ENCODE peak calls at places on chromosomes 6 and 20, in five cellular contexts. H is heart right ventricle, C is endodermal cell, S is astrocyte, W is upper lobe of right lung. Y is an unnamed sample.
A peak's percentile ranks its signal among the peaks of the same experiment; 100 is the strongest.

GRCh38 chr20:40868568-40869223 is 159.9 kb upstream of the TOP1 start:
- DNase-seq in C (no peak), W (no peak), H (peak; percentile 39), S (peak; percentile 81), Y (no peak)

GRCh38 chr6:90144928-90145520 is 151.6 kb downstream of the BACH2 start:
- DNase-seq in H (no peak), S (peak; percentile 43), W (no peak), C (no peak), Y (no peak)

GRCh38 chr20:52150440-52151258 is 40.9 kb downstream of the ZFP64 start:
- DNase-seq in S (no peak), W (no peak), C (peak; percentile 58), H (peak; percentile 12), Y (no peak)

GRCh38 chr6:109702797-109703196 is 11.7 kb downstream of the FIG4 start:
- DNase-seq in C (no peak), H (no peak), S (no peak), W (no peak), Y (no peak)

GRCh38 chr20:63498950-63499332 is at the start of gene EEF1A2:
- DNase-seq in W (peak; percentile 68), S (no peak), H (no peak), C (peak; percentile 66), Y (peak; percentile 59)

GRCh38 chr6:119351005-119351394 is 1.4 kb upstream of the MAN1A1 start:
- DNase-seq in C (no peak), W (no peak), H (no peak), S (peak; percentile 23), Y (no peak)

GRCh38 chr6:107713214-107713962 is 110.7 kb downstream of the SCML4 start:
- DNase-seq in C (peak; percentile 35), S (no peak), W (no peak), H (no peak), Y (no peak)

GRCh38 chr20:692044-692443 is 16.4 kb upstream of the SCRT2 start:
- DNase-seq in S (no peak), C (no peak), W (no peak), H (no peak), Y (no peak)

GRCh38 chr6:38509713-38510112 is 130.0 kb downstream of the BTBD9 start:
- DNase-seq in W (no peak), H (no peak), C (no peak), S (peak; percentile 97), Y (no peak)

GRCh38 chr6:148107911-148108310 is 234.7 kb upstream of the SASH1 start:
- DNase-seq in S (no peak), W (no peak), C (no peak), H (no peak), Y (no peak)

GRCh38 chr6:122141246-122141645 is 258.2 kb upstream of the HSF2 start:
- DNase-seq in C (no peak), S (no peak), W (no peak), H (no peak), Y (no peak)

GRCh38 chr6:217048-217659 is 75.1 kb upstream of the DUSP22 start:
- DNase-seq in W (peak; percentile 63), C (peak; percentile 94), S (no peak), H (no peak), Y (peak; percentile 42)

GRCh38 chr6:93088675-93089575 is 330.4 kb downstream of the EPHA7 start:
- DNase-seq in S (no peak), W (no peak), C (no peak), H (no peak), Y (no peak)

GRCh38 chr20:53708129-53708968 is 114.7 kb upstream of the ZNF217 start:
- DNase-seq in S (peak; percentile 91), H (no peak), W (no peak), C (no peak), Y (no peak)

GRCh38 chr6:81634155-81634880 is 118.2 kb downstream of the TENT5A start:
- DNase-seq in W (no peak), S (no peak), H (no peak), C (no peak), Y (no peak)

GRCh38 chr20:56760610-56761009 is 131.5 kb downstream of the TFAP2C start:
- DNase-seq in C (no peak), S (no peak), H (no peak), W (no peak), Y (no peak)

GRCh38 chr20:56761393-56761792 is 132.3 kb downstream of the TFAP2C start:
- DNase-seq in S (no peak), W (no peak), H (no peak), C (no peak), Y (no peak)

GRCh38 chr20:56764671-56765070 is 135.6 kb downstream of the TFAP2C start:
- DNase-seq in C (no peak), H (no peak), W (no peak), S (no peak), Y (no peak)

GRCh38 chr20:56762829-56763228 is 133.7 kb downstream of the TFAP2C start:
- DNase-seq in S (no peak), H (no peak), C (no peak), W (no peak), Y (no peak)

GRCh38 chr20:56762401-56762800 is 133.3 kb downstream of the TFAP2C start:
- DNase-seq in S (no peak), H (no peak), C (no peak), W (no peak), Y (no peak)
- H3K4me1 ChIP-seq in S (no peaks in the 10 kb centered on the region), H (no peaks in the 10 kb centered on the region), C (no peaks in the 10 kb centered on the region), W (no peaks in the 10 kb centered on the region), Y (no peaks in the 10 kb centered on the region)

DNA sequence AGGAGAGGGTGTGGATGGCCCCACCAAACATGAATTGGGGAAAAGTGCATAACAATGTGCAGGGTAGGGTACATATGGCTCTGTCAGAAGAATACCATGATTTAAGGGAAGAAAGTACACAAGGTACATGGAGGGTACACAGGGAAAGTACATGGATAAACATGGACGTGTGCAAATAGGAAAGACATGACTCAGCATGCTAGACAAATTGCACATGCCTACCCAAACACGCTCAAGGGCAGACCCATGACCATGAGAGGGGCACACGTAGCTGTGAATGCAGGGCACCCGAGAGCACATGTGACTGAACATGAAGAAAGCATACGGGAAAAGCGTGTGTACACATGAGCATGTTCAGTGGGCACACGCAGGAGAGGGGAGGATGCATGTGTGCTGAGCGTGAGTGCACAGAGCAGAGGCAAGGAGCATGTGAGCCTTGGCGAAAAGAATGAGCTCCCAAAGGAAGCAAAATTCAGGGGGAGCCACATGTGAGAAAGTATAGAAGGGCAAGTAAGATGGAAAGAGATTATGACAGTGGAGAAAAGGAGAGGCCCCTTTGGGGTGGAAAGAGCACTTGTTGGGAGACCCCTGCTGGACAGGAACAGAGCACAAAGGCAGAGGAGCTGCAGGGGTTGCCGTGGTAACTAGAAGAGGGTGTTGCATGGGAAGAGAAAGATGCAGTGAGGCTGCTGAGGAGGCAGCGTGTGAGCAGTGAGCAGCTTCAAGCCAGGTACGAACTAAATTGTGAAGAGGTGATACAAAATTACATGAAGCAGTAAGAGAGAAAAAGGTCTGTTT is 17.8 kb downstream of the OR2H2 start:
- DNase-seq in H (no peak), S (peak; percentile 6), C (peak; percentile 88), W (no peak), Y (no peak)
- TF ChIP-seq CTCF in H (no peak), S (peak; percentile 23), C (peak; percentile 76), W (no peak), Y (no peak)

DNA sequence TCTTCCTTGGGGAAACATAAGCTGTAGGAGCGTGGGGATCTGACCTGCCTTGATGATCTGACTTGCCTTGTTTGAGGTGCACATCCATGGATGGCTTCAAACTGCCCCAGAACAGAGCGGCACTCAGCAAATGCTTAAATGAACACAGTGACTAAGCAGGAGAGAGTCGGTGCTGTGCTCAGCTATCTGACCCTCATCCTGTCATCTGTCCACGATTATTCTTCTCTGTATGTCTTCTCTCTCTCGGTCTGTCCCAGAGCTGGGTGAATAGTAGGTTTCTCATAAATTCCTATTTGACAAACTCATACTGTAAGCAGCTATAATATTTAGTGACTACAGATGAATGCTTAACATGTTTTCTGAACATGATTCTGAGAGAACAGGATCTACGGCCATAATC is 37.3 kb downstream of the TRAM2 start:
- DNase-seq in S (peak; percentile 82), W (no peak), H (no peak), C (no peak), Y (no peak)
- H3K4me1 ChIP-seq in S (peaks cover 81% of the 10 kb centered on the region), W (peaks cover 31% of the 10 kb centered on the region), H (peaks cover 58% of the 10 kb centered on the region), C (peaks cover 17% of the 10 kb centered on the region), Y (peaks cover 12% of the 10 kb centered on the region)

DNA sequence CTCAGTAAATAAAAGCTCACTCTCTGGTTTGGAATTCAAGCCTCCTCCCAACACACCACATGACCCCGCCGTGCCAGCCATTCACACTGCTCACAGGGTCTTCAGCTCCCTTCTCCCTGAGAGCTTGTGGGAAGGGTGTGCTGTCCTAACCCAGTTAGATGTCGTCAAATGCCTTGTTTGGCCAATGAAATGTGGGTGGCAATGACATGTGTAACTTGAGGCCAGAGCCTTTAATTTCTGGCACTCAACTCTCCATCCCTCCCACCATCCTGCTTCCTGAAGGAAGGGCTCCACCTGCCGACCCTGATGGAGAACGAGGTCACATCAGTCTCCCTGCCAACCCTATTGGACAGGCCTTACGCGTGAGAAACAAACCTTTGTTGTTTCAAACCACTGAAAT is 224.5 kb upstream of the AGPAT4 start:
- DNase-seq in W (no peak), C (peak; percentile 88), H (peak; percentile 18), S (peak; percentile 63), Y (no peak)
- TF ChIP-seq CTCF in W (no peak), C (peak; percentile 78), H (peak; percentile 54), S (no peak), Y (no peak)

DNA sequence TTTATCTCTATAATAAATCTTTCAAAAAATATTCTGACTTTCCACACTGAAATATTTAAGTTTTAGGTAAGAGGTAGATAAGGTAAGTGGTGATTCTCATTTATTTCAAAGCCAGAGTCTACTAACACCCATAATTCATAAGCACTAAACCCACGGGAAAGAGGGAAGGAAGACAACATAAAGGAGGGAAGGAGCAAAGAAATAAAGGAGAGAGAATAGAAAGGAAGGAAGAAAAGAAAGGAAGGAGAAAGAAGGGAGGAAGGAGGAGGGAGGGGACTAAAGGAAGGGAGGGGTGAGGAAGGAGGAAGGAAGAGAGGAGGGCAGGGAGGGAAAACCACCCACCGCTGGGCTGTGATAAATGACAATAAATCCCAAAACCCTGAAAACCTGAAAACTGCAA is 25.2 kb downstream of the MAP3K5 start:
- DNase-seq in W (no peak), C (no peak), H (no peak), S (no peak), Y (no peak)
- H3K4me1 ChIP-seq in W (peaks cover 65% of the 10 kb centered on the region), C (no peaks in the 10 kb centered on the region), H (peaks cover 46% of the 10 kb centered on the region), S (no peaks in the 10 kb centered on the region), Y (peaks cover 10% of the 10 kb centered on the region)

DNA sequence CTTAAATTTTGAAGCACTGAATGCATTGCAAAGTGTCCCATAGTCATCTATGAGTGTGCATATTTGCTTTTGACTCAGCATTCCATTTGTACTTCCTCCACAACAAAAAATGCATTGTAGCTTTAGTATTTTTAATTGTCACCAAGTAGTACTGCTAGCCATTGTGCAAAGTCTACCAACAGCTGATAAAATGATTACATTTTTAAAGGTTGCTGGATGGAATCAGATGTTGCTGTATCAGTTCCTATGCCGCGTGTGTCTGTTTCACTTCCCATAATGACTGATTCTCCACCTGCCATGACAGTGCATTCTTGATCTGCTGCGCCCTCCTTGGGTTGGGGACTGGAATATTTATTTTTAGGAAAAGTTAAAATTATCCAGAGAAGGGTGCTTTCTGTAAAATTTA is 41.2 kb downstream of the SLX4IP start:
- DNase-seq in W (no peak), C (no peak), H (no peak), S (peak; percentile 13), Y (no peak)
- TF ChIP-seq CTCF in W (no peak), C (no peak), H (no peak), S (no peak), Y (no peak)

Y was measured in Peyer's patch.